ENCODE peak calls at places on chromosomes 12 and 14, in seven cellular contexts. N is left lung; M is activated CD4-positive, alpha-beta T cell treated with anti-CD3 and anti-CD28 coated beads for 4 hours; X is kidney tubule cell; A is stimulated activated CD8-positive, alpha-beta memory T cell treated with anti-CD3 and anti-CD28 coated beads, Interleukin-7, amount 100 ng/mL, for 1 hour; F is astrocyte of the spinal cord; W is GM04504. L is an unnamed sample.

GRCh38 chr14:50944647-50945413 is 547 bp upstream of the PYGL start:
- DNase-seq in N (peak), M (no peak), X (peak), A (no peak), F (peak), W (no peak), L (no peak)

GRCh38 chr12:79546461-79547043 is 144.2 kb downstream of the PAWR start:
- DNase-seq in N (no peak), M (no peak), X (peak), A (no peak), F (peak), W (no peak), L (no peak)

GRCh38 chr14:32134448-32135070 is 57.5 kb downstream of the ARHGAP5 start:
- DNase-seq in N (no peak), M (no peak), X (no peak), A (no peak), F (peak), W (peak), L (no peak)

GRCh38 chr12:52358575-52359350 is 8.5 kb downstream of the KRT85 start:
- DNase-seq in N (no peak), M (no peak), X (no peak), A (no peak), F (no peak), W (no peak), L (no peak)

GRCh38 chr14:64628940-64629403 is 75.3 kb upstream of the PLEKHG3 start:
- DNase-seq in N (no peak), M (no peak), X (peak), A (no peak), F (peak), W (peak), L (no peak)

GRCh38 chr14:65926935-65927700 is 514.6 kb downstream of the FUT8 start:
- DNase-seq in N (no peak), M (no peak), X (no peak), A (no peak), F (no peak), W (no peak), L (no peak)

GRCh38 chr12:70069221-70069811 is 173.9 kb upstream of the CNOT2 start:
- DNase-seq in N (no peak), M (no peak), X (no peak), A (no peak), F (no peak), W (no peak), L (no peak)

GRCh38 chr12:107586256-107586970 is 99.2 kb upstream of the PWP1 start:
- DNase-seq in N (no peak), M (no peak), X (peak), A (no peak), F (no peak), W (no peak), L (no peak)

GRCh38 chr12:53122961-53123468 is 19.7 kb downstream of the SOAT2 start:
- DNase-seq in N (peak), M (no peak), X (peak), A (no peak), F (no peak), W (no peak), L (no peak)

GRCh38 chr12:92403210-92404175 is 257.8 kb upstream of the BTG1 start:
- DNase-seq in N (no peak), M (peak), X (peak), A (no peak), F (no peak), W (no peak), L (no peak)

GRCh38 chr14:78633747-78634146 is 463.6 kb downstream of the NRXN3 start:
- DNase-seq in N (no peak), M (no peak), X (no peak), A (no peak), F (no peak), W (no peak), L (no peak)

GRCh38 chr12:13033266-13033875 is 10.8 kb upstream of the FAM234B start:
- DNase-seq in N (no peak), M (no peak), X (no peak), A (no peak), F (no peak), W (no peak), L (no peak)

GRCh38 chr12:14920475-14921126 is 17.7 kb downstream of the ERP27 start:
- DNase-seq in N (no peak), M (no peak), X (no peak), A (no peak), F (no peak), W (no peak), L (no peak)